ENCODE peak calls at places on chromosomes 11 and 22, in four cellular contexts. A is ascending aorta, W is cardiac fibroblast, J is epithelial cell of esophagus. T is an unnamed sample.

GRCh38 chr11:86210898-86211297 is 33.7 kb upstream of the EED start:
- DNase-seq in A (no peak), W (no peak), J (no peak), T (no peak)

GRCh38 chr11:8722156-8722555 is 39.6 kb downstream of the RPL27A start:
- DNase-seq in A (no peak), W (peak), J (peak), T (no peak)

GRCh38 chr11:84437129-84438123 is 1151.3 kb upstream of the CCDC90B start:
- DNase-seq in A (no peak), W (no peak), J (peak), T (peak)

GRCh38 chr11:81237139-81237538 is 1496.5 kb downstream of the FAM181B start:
- DNase-seq in A (no peak), W (peak), J (peak), T (no peak)

GRCh38 chr11:72393303-72393702 is 41.0 kb downstream of the CLPB start:
- DNase-seq in A (no peak), W (no peak), J (no peak), T (no peak)

GRCh38 chr11:838441-839279 is 3.7 kb downstream of the POLR2L start:
- DNase-seq in A (no peak), W (no peak), J (peak), T (no peak)

GRCh38 chr11:47353978-47354774 is 1.7 kb upstream of the MYBPC3 start:
- DNase-seq in A (no peak), W (no peak), J (no peak), T (no peak)

GRCh38 chr11:61571337-61571736 is 9.5 kb downstream of the SYT7 start:
- DNase-seq in A (no peak), W (no peak), J (no peak), T (no peak)

GRCh38 chr11:68468217-68468828 is 7.8 kb downstream of the PPP6R3 start:
- DNase-seq in A (no peak), W (no peak), J (no peak), T (no peak)

GRCh38 chr11:90229791-90230190 is 6.9 kb upstream of the CHORDC1 start:
- DNase-seq in A (no peak), W (no peak), J (peak), T (no peak)

GRCh38 chr22:41831828-41832552 is 915 bp upstream of the SREBF2 start:
- DNase-seq in A (no peak), W (no peak), J (no peak), T (no peak)

GRCh38 chr11:79430280-79430679 is 10.6 kb downstream of the TENM4 start:
- DNase-seq in A (no peak), W (no peak), J (no peak), T (no peak)

GRCh38 chr11:79902493-79902892 is 461.7 kb upstream of the TENM4 start:
- DNase-seq in A (no peak), W (no peak), J (peak), T (no peak)

GRCh38 chr11:107565219-107565937 is at the start of gene ALKBH8:
- DNase-seq in A (no peak), W (peak), J (peak), T (peak)

GRCh38 chr11:122108192-122108799 is 7.7 kb downstream of the BLID start:
- DNase-seq in A (no peak), W (peak), J (peak), T (no peak)

GRCh38 chr11:122192634-122193245 is 76.7 kb upstream of the BLID start:
- DNase-seq in A (no peak), W (peak), J (no peak), T (no peak)

GRCh38 chr11:130070109-130070828 is 575 bp downstream of the APLP2 start:
- DNase-seq in A (no peak), W (peak), J (peak), T (peak)

GRCh38 chr11:123194308-123195181 is 503 bp downstream of the CLMP start:
- DNase-seq in A (no peak), W (peak), J (peak), T (no peak)

GRCh38 chr11:123195182-123196059 is at the start of gene CLMP:
- DNase-seq in A (peak), W (peak), J (no peak), T (no peak)

GRCh38 chr11:123193742-123194141 is 1.3 kb downstream of the CLMP start:
- DNase-seq in A (no peak), W (peak), J (no peak), T (no peak)

GRCh38 chr11:123196060-123196714 is 1.1 kb upstream of the CLMP start:
- DNase-seq in A (no peak), W (no peak), J (no peak), T (no peak)

GRCh38 chr11:123197711-123198110 is 2.7 kb upstream of the CLMP start:
- DNase-seq in A (no peak), W (peak), J (peak), T (no peak)
- TF ChIP-seq CTCF in A (no peak), W (no peak), J (no peak), T (no peak)

DNA sequence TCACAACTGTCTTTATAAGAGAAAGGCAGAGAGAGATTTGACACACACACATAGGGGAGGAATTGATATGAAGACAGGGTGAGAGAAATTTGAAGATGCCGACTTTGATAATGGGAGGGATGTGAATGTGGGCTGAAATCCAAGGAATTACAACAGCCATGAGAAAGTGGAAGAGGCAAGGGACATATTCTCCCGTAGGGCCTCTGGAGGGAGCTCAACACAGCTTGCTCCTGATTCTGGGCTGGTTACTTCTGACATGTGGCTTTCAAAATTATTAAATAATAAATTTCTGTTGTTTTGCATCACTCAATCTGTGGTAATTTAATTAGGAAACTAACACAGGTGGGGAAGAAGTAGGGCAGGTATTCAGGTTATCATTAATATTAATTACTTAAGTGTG is 282.9 kb downstream of the LUZP2 start:
- DNase-seq in A (no peak), W (peak), J (peak), T (no peak)
- TF ChIP-seq CTCF in A (no peak), W (no peak), J (peak), T (no peak)

GRCh38 chr22:29190915-29191314 is 14.8 kb upstream of the EMID1 start:
- DNase-seq in A (no peak), W (peak), J (peak), T (no peak)

GRCh38 chr22:29195118-29195963 is 10.4 kb upstream of the EMID1 start:
- DNase-seq in A (no peak), W (peak), J (no peak), T (no peak)

GRCh38 chr22:29197096-29197495 is 8.6 kb upstream of the EMID1 start:
- DNase-seq in A (no peak), W (no peak), J (no peak), T (no peak)

GRCh38 chr22:29195964-29196666 is 9.6 kb upstream of the EMID1 start:
- DNase-seq in A (no peak), W (no peak), J (no peak), T (peak)

DNA sequence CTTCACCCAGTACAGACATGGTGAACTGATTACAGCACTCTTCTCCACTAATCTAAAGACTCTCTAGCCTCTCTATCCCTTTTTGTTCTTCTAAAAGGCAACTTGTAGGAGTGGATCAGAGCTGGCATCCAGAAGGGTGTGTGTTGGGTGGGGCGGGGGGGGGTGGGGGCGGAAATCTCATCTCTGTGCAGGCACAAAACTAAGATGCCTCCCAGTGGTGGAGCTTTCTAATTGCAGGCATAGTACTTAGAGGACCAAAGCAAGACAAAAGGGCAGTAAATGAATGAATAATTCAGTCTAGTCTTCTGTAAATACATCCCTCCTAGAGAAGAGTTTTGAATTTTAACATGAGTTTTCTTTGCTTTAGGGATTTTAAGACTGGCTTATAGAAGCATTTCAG is 11.4 kb upstream of the EMID1 start:
- DNase-seq in A (no peak), W (no peak), J (no peak), T (no peak)
- TF ChIP-seq CTCF in A (no peak), W (no peak), J (no peak), T (no peak)

DNA sequence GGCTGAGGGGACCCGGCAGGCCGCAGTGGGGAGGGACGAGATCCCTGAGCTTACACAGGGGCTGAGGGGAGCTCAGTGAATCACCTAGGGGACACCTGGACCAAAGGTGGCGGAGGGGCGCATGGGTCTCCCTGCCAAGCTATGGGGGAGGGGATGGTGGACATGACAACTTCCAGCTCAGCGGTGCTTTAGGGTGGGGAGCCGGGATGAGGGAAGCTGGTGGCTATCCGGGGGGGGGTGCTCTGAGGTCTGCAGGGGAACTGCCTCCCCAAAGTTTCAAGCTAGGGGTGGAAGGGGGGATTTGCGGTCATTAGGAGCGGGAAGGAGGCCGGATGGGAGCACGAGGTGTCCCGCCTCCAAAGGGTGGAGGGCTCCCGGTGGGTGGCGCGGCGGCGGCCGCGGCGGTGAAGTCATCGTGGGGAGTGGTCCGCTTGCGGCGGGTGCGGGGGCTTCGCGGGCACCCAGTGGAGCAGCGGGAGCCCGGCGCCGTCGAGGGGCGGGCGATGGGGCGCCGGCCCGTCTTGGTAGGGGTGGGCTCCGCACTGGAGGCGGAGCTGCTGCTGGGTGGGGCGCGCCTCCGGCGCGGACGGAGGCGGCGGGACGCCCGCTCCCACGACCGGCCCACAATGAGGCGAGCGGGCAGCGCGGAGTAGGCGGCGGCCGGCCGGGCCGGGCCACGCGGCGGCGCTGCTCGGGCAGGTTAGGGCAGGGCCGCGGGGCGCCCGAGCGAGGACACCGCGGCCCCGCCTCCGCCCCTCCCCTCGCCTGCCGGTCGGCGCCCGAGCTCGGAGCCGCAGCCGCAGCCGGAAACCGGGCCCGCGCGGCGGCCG is at the start of gene MICALL1:
- DNase-seq in A (no peak), W (peak), J (peak), T (peak)
- TF ChIP-seq CTCF in A (no peak), W (no peak), J (no peak), T (peak)

GRCh38 chr11:134270250-134270714 is 5.9 kb upstream of the GLB1L3 start:
- DNase-seq in A (no peak), W (no peak), J (peak), T (no peak)

GRCh38 chr11:134266440-134266839 is 9.7 kb upstream of the GLB1L3 start:
- DNase-seq in A (no peak), W (no peak), J (no peak), T (no peak)

GRCh38 chr11:134267466-134267865 is 8.7 kb upstream of the GLB1L3 start:
- DNase-seq in A (no peak), W (no peak), J (no peak), T (no peak)

GRCh38 chr11:134266841-134267251 is 9.3 kb upstream of the GLB1L3 start:
- DNase-seq in A (no peak), W (peak), J (peak), T (no peak)

GRCh38 chr11:134267966-134268365 is 8.2 kb upstream of the GLB1L3 start:
- DNase-seq in A (no peak), W (no peak), J (no peak), T (no peak)
- TF ChIP-seq CTCF in A (no peak), W (no peak), J (no peak), T (no peak)

GRCh38 chr22:23239429-23239828 is 59.1 kb downstream of the BCR start:
- DNase-seq in A (no peak), W (no peak), J (no peak), T (no peak)

GRCh38 chr22:23238707-23239106 is 58.4 kb downstream of the BCR start:
- DNase-seq in A (no peak), W (no peak), J (no peak), T (no peak)

GRCh38 chr22:23242473-23243001 is 62.2 kb downstream of the BCR start:
- DNase-seq in A (no peak), W (peak), J (peak), T (no peak)

GRCh38 chr22:23241562-23242472 is 61.5 kb downstream of the BCR start:
- DNase-seq in A (no peak), W (no peak), J (no peak), T (no peak)

GRCh38 chr22:23240639-23241389 is 60.5 kb downstream of the BCR start:
- DNase-seq in A (no peak), W (peak), J (peak), T (no peak)
- TF ChIP-seq CTCF in A (no peak), W (peak), J (peak), T (peak)

GRCh38 chr22:21779444-21779843 is 43.9 kb upstream of the YPEL1 start:
- DNase-seq in A (no peak), W (no peak), J (no peak), T (no peak)
- TF ChIP-seq CTCF in A (no peak), W (no peak), J (no peak), T (no peak)

GRCh38 chr22:17234144-17234623 is 14.9 kb upstream of the ADA2 start:
- DNase-seq in A (no peak), W (peak), J (no peak), T (peak)
- TF ChIP-seq CTCF in A (no peak), W (no peak), J (no peak), T (no peak)

DNA sequence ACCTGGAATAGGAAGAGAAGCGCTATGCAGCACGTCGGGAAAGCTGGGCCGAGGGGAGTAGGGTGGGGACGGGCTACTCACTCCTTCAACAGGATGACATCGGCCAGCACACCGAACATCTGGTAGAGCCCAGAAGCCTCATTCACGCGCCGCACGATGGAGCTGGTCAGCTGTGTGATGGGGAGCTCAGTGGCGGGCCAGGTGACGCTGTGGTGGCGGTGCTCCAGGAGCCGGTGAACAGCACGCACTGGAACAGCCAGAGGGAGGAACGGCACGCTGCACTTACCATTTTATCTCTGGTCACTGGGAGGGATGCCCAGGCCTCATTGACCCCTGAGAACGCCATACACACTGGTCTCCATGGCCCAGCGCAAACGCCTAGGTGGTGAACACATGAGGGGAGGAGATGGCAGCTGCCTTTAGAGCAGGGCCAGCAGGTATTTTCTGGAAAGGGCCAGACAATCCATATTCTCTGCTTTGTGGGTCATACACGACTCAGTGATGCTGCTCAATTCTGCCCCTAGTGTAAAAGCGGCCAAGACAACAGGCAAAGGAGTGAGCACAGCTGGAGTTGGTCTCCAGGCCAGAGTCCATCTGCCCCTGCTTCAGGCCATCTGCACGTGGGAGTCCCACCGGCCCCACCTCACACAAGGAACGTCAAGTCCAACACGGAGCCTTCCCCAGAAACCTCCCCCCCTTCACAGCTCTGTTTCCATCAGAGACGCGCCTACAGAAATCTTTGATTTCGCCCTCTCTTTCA is 8.8 kb downstream of the FOXRED2 start:
- DNase-seq in A (no peak), W (no peak), J (no peak), T (no peak)
- TF ChIP-seq CTCF in A (no peak), W (peak), J (no peak), T (no peak)

DNA sequence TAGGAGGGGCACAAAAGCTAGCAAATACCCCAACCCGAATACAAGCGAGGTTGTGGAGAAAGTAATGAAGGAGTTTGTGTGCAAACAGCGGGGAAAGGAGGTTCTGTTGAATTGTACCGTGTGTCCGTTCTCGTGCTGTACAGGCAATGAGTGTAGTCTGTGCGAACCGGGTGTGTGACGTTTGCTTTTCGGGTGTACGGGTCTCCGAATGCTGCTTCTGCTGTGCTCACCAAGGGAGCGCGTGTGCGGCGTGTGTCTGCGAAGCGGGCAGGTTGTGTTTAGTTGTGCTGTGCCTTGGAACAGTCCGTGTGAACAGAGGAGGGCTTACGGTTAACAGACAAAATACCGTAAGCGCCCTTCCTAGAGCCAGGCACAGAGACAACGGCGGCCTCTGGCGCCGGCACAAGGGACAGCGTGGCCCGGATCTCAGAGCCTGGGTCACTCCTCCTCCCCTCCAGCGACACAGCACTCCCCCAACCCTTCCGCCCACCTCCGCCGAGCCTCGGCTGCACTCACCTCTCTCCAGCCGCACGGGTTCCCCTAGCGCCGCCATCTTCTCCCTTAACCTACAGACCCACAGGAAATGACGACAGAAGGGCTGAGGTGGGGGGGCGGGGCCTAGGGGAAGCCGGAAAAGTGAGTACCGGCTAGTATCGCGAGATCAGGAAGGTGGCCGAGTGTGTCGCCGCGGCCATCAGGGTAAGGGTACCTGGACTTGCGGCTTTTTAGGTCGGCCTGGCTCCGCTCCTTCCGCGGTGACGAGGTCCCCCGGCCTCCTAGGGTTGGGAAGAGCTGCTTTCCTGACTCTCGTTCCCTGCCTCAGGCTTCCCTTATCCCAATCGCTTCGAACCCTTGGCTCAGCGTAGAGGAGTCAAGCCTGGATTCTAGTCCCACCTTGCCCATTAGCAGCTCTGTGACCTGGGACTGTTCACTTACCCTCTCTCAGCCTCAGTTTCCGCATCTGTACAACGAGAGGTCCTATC is at the start of gene LIN7C:
- DNase-seq in A (peak), W (peak), J (peak), T (peak)
- TF ChIP-seq CTCF in A (no peak), W (no peak), J (no peak), T (no peak)